ENCODE peak calls at places on chromosomes 1 and 21, in seven cellular contexts. N, P, H, X, E, J and W are unnamed samples.

GRCh38 chr21:41109174-41109573 is 58.8 kb upstream of the BACE2 start:
- DNase-seq in N (no peak), H (no peak), X (no peak), J (no peak), E (no peak), P (no peak), W (no peak)

GRCh38 chr1:111596499-111596898 is 23.1 kb upstream of the RAP1A start:
- DNase-seq in X (peak; percentile 43), N (no peak), E (no peak), H (no peak), J (no peak), P (no peak), W (no peak)

GRCh38 chr1:109282497-109282951 is 421 bp downstream of the PSRC1 start:
- DNase-seq in E (no peak), N (no peak), H (no peak), X (no peak), J (peak; percentile 92), P (no peak), W (no peak)

GRCh38 chr1:47870480-47870879 is 126.7 kb downstream of the TRABD2B start:
- DNase-seq in N (no peak), H (no peak), E (no peak), P (no peak), J (no peak), X (no peak), W (no peak)

GRCh38 chr1:236144033-236144432 is 1.7 kb downstream of the GPR137B start:
- DNase-seq in E (no peak), H (no peak), J (no peak), X (no peak), N (no peak), P (no peak), W (no peak)

GRCh38 chr1:206841609-206842323 is 23.7 kb upstream of the IL20 start:
- DNase-seq in J (no peak), N (no peak), H (no peak), P (no peak), E (no peak), X (no peak), W (no peak)

GRCh38 chr1:205475855-205476254 is 20.0 kb upstream of the BLACAT1 start:
- DNase-seq in N (no peak), X (no peak), H (no peak), P (no peak), J (no peak), E (no peak), W (no peak)

GRCh38 chr1:11458811-11459275 is 20.1 kb upstream of the DISP3 start:
- DNase-seq in E (no peak), X (no peak), J (no peak), N (no peak), P (peak; percentile 86), H (no peak), W (no peak)

GRCh38 chr1:15345711-15346355 is 63.9 kb upstream of the EFHD2 start:
- DNase-seq in P (peak; percentile 31), E (no peak), N (no peak), H (no peak), X (no peak), J (no peak), W (no peak)

GRCh38 chr21:14926186-14926585 is 138.6 kb downstream of the NRIP1 start:
- DNase-seq in P (no peak), E (no peak), H (no peak), N (no peak), J (no peak), X (no peak), W (no peak)

GRCh38 chr1:18540136-18540765 is 59.5 kb downstream of the KLHDC7A start:
- DNase-seq in N (no peak), P (no peak), J (peak; percentile 6), H (no peak), X (no peak), E (no peak), W (no peak)

GRCh38 chr1:59595774-59596173 is 219.0 kb upstream of the HOOK1 start:
- DNase-seq in H (no peak), E (no peak), J (no peak), X (no peak), P (no peak), N (no peak), W (no peak)

GRCh38 chr1:100122177-100122576 is 10.6 kb downstream of the SASS6 start:
- DNase-seq in N (no peak), X (no peak), E (no peak), H (no peak), J (no peak), P (no peak), W (no peak)

GRCh38 chr1:240666548-240667198 is 54.7 kb upstream of the GREM2 start:
- DNase-seq in H (no peak), E (no peak), N (no peak), X (no peak), J (no peak), P (no peak), W (no peak)

GRCh38 chr1:1540015-1540816 is at the start of gene TMEM240:
- DNase-seq in J (peak; percentile 99), H (peak; percentile 89), N (peak; percentile 53), E (peak; percentile 58), X (peak; percentile 49), P (peak; percentile 84), W (peak; percentile 31)

GRCh38 chr1:109025691-109026090 is 16.2 kb downstream of the WDR47 start:
- DNase-seq in N (no peak), J (no peak), P (no peak), X (no peak), E (no peak), H (no peak), W (no peak)

GRCh38 chr1:6944434-6944833 is 159.2 kb downstream of the CAMTA1 start:
- DNase-seq in X (no peak), H (no peak), N (no peak), E (no peak), J (no peak), P (no peak), W (no peak)

GRCh38 chr1:1093610-1093943 is 19.5 kb upstream of the RNF223 start:
- DNase-seq in N (no peak), H (no peak), P (no peak), E (no peak), X (no peak), J (no peak), W (no peak)

GRCh38 chr1:228669401-228669695 is 65.9 kb upstream of the RHOU start:
- DNase-seq in X (no peak), H (no peak), N (no peak), J (no peak), E (no peak), P (no peak), W (no peak)

GRCh38 chr1:102833171-102833570 is 275.2 kb downstream of the COL11A1 start:
- DNase-seq in H (no peak), N (no peak), J (no peak), P (no peak), E (no peak), X (no peak), W (no peak)

GRCh38 chr1:6239950-6240768 is 3.8 kb upstream of the HES3 start:
- DNase-seq in P (no peak), H (no peak), J (no peak), X (no peak), N (no peak), E (no peak), W (no peak)

GRCh38 chr1:46523556-46524443 is 27.6 kb downstream of the KNCN start:
- DNase-seq in N (no peak), J (no peak), H (no peak), X (no peak), E (no peak), P (no peak), W (no peak)

GRCh38 chr21:26443867-26444266 is 129.2 kb downstream of the CYYR1 start:
- DNase-seq in J (no peak), N (no peak), E (peak; percentile 33), X (no peak), P (no peak), H (no peak), W (no peak)

GRCh38 chr1:42934541-42935312 is 23.9 kb downstream of the SLC2A1 start:
- DNase-seq in H (no peak), N (no peak), P (no peak), J (peak; percentile 11), X (no peak), E (no peak), W (no peak)

GRCh38 chr1:1875932-1876331 is 15.0 kb downstream of the GNB1 start:
- DNase-seq in H (no peak), J (no peak), X (no peak), P (no peak), N (no peak), E (no peak), W (no peak)

GRCh38 chr1:80841261-80841660 is 959.5 kb upstream of the ADGRL2 start:
- DNase-seq in P (no peak), H (no peak), E (no peak), J (no peak), X (no peak), N (no peak), W (no peak)

GRCh38 chr1:5239911-5240310 is 585.5 kb downstream of the AJAP1 start:
- DNase-seq in J (no peak), X (no peak), N (no peak), P (no peak), H (no peak), E (no peak), W (no peak)

GRCh38 chr1:99544328-99544727 is 101.6 kb upstream of the PALMD start:
- DNase-seq in J (no peak), X (no peak), N (no peak), H (no peak), P (no peak), E (no peak), W (no peak)

GRCh38 chr1:46719689-46720088 is 775 bp upstream of the EFCAB14 start:
- DNase-seq in E (no peak), N (no peak), X (no peak), P (no peak), H (no peak), J (peak; percentile 8), W (no peak)

GRCh38 chr1:179340915-179341314 is 24.9 kb upstream of the AXDND1 start:
- DNase-seq in H (no peak), E (no peak), X (no peak), N (no peak), P (no peak), J (no peak), W (no peak)

GRCh38 chr1:114024049-114024448 is 44.8 kb downstream of the OLFML3 start:
- DNase-seq in P (no peak), N (no peak), X (no peak), H (no peak), J (peak; percentile 54), E (peak; percentile 13), W (peak; percentile 86)

GRCh38 chr1:211135342-211135950 is 1.5 kb upstream of the KCNH1 start:
- DNase-seq in X (no peak), P (no peak), H (peak; percentile 61), E (peak; percentile 54), N (peak; percentile 37), J (peak; percentile 42), W (no peak)

GRCh38 chr1:59669752-59670312 is 144.9 kb upstream of the HOOK1 start:
- DNase-seq in P (peak; percentile 50), N (no peak), J (peak; percentile 39), E (peak; percentile 40), X (no peak), H (peak; percentile 26), W (peak; percentile 79)